ENCODE peak calls at places on chromosomes 3 and 15, in ten cellular contexts. One of them, this sample, is unnamed.

GRCh38 chr15:90529369-90530249 is at the start of gene CRTC3:
- DNase-seq in HCT116: no peak
- DNase-seq in stomach: peak; percentile 50
- DNase-seq in suprapubic skin: peak; percentile 69
- DNase-seq in GM12878: no peak
- DNase-seq in breast epithelium: peak; percentile 52
- DNase-seq in K562: peak; percentile 64
- DNase-seq in H1: peak; percentile 75
- DNase-seq in spleen: peak; percentile 91
- DNase-seq in sigmoid colon: peak; percentile 72
- DNase-seq in this sample: no peak

GRCh38 chr3:133490468-133491351 is 82.8 kb upstream of the CDV3 start:
- DNase-seq in HCT116: no peak
- DNase-seq in stomach: no peak
- DNase-seq in suprapubic skin: no peak
- DNase-seq in GM12878: peak; percentile 76
- DNase-seq in breast epithelium: no peak
- DNase-seq in K562: no peak
- DNase-seq in H1: no peak
- DNase-seq in spleen: peak; percentile 90
- DNase-seq in sigmoid colon: no peak
- DNase-seq in this sample: peak; percentile 77

GRCh38 chr3:56796202-56796601 is 5.5 kb downstream of the ARHGEF3 start:
- DNase-seq in HCT116: no peak
- DNase-seq in stomach: no peak
- DNase-seq in suprapubic skin: no peak
- DNase-seq in GM12878: no peak
- DNase-seq in breast epithelium: no peak
- DNase-seq in K562: peak; percentile 3
- DNase-seq in H1: no peak
- DNase-seq in spleen: no peak
- DNase-seq in sigmoid colon: peak; percentile 3
- DNase-seq in this sample: no peak

GRCh38 chr15:75455424-75455981 is 4.0 kb upstream of the SIN3A start:
- DNase-seq in HCT116: peak; percentile 53
- DNase-seq in stomach: peak; percentile 91
- DNase-seq in suprapubic skin: peak; percentile 93
- DNase-seq in GM12878: peak; percentile 24
- DNase-seq in breast epithelium: peak; percentile 90
- DNase-seq in K562: peak; percentile 92
- DNase-seq in H1: peak; percentile 91
- DNase-seq in spleen: peak; percentile 96
- DNase-seq in sigmoid colon: peak; percentile 92
- DNase-seq in this sample: no peak

GRCh38 chr3:1953519-1953918 is 145.1 kb upstream of the CNTN4 start:
- DNase-seq in HCT116: no peak
- DNase-seq in stomach: no peak
- DNase-seq in suprapubic skin: no peak
- DNase-seq in GM12878: no peak
- DNase-seq in breast epithelium: no peak
- DNase-seq in K562: no peak
- DNase-seq in H1: no peak
- DNase-seq in spleen: no peak
- DNase-seq in sigmoid colon: no peak
- DNase-seq in this sample: no peak

GRCh38 chr3:190617185-190617584 is 103.3 kb downstream of the IL1RAP start:
- DNase-seq in HCT116: no peak
- DNase-seq in stomach: no peak
- DNase-seq in suprapubic skin: no peak
- DNase-seq in GM12878: peak; percentile 25
- DNase-seq in breast epithelium: no peak
- DNase-seq in K562: no peak
- DNase-seq in H1: no peak
- DNase-seq in spleen: no peak
- DNase-seq in sigmoid colon: no peak
- DNase-seq in this sample: no peak

GRCh38 chr3:17894434-17895060 is 152.1 kb upstream of the TBC1D5 start:
- DNase-seq in HCT116: peak; percentile 56
- DNase-seq in stomach: peak; percentile 36
- DNase-seq in suprapubic skin: no peak
- DNase-seq in GM12878: no peak
- DNase-seq in breast epithelium: no peak
- DNase-seq in K562: peak; percentile 60
- DNase-seq in H1: peak; percentile 79
- DNase-seq in spleen: no peak
- DNase-seq in sigmoid colon: no peak
- DNase-seq in this sample: no peak

GRCh38 chr3:157145566-157145965 is 14.4 kb downstream of the CCNL1 start:
- DNase-seq in HCT116: no peak
- DNase-seq in stomach: no peak
- DNase-seq in suprapubic skin: no peak
- DNase-seq in GM12878: no peak
- DNase-seq in breast epithelium: no peak
- DNase-seq in K562: no peak
- DNase-seq in H1: no peak
- DNase-seq in spleen: no peak
- DNase-seq in sigmoid colon: no peak
- DNase-seq in this sample: no peak

GRCh38 chr3:71709908-71710511 is 15.2 kb downstream of the EIF4E3 start:
- DNase-seq in HCT116: no peak
- DNase-seq in stomach: no peak
- DNase-seq in suprapubic skin: no peak
- DNase-seq in GM12878: no peak
- DNase-seq in breast epithelium: no peak
- DNase-seq in K562: no peak
- DNase-seq in H1: no peak
- DNase-seq in spleen: no peak
- DNase-seq in sigmoid colon: no peak
- DNase-seq in this sample: no peak

GRCh38 chr15:101844916-101845315 is 32.9 kb downstream of the OR4F15 start:
- DNase-seq in HCT116: no peak
- DNase-seq in stomach: no peak
- DNase-seq in suprapubic skin: no peak
- DNase-seq in GM12878: no peak
- DNase-seq in breast epithelium: no peak
- DNase-seq in K562: no peak
- DNase-seq in H1: no peak
- DNase-seq in spleen: no peak
- DNase-seq in sigmoid colon: no peak
- DNase-seq in this sample: no peak

GRCh38 chr3:148211725-148212124 is 486.0 kb upstream of the AGTR1 start:
- DNase-seq in HCT116: peak; percentile 12
- DNase-seq in stomach: no peak
- DNase-seq in suprapubic skin: no peak
- DNase-seq in GM12878: no peak
- DNase-seq in breast epithelium: no peak
- DNase-seq in K562: no peak
- DNase-seq in H1: no peak
- DNase-seq in spleen: no peak
- DNase-seq in sigmoid colon: no peak
- DNase-seq in this sample: no peak

GRCh38 chr3:172407872-172408271 is 40.4 kb downstream of the GHSR start:
- DNase-seq in HCT116: no peak
- DNase-seq in stomach: no peak
- DNase-seq in suprapubic skin: no peak
- DNase-seq in GM12878: no peak
- DNase-seq in breast epithelium: no peak
- DNase-seq in K562: no peak
- DNase-seq in H1: no peak
- DNase-seq in spleen: no peak
- DNase-seq in sigmoid colon: no peak
- DNase-seq in this sample: no peak

GRCh38 chr3:192851821-192852352 is 65.8 kb downstream of the MB21D2 start:
- DNase-seq in HCT116: peak; percentile 69
- DNase-seq in stomach: peak; percentile 88
- DNase-seq in suprapubic skin: peak; percentile 83
- DNase-seq in GM12878: no peak
- DNase-seq in breast epithelium: peak; percentile 93
- DNase-seq in K562: no peak
- DNase-seq in H1: no peak
- DNase-seq in spleen: no peak
- DNase-seq in sigmoid colon: peak; percentile 78
- DNase-seq in this sample: no peak
- TF ChIP-seq POLR2A in HCT116: no peak
- TF ChIP-seq POLR2A in stomach: no peak
- TF ChIP-seq POLR2A in suprapubic skin: no peak
- TF ChIP-seq POLR2A in GM12878: no peak
- TF ChIP-seq POLR2A in breast epithelium: no peak
- TF ChIP-seq POLR2A in K562: no peak
- TF ChIP-seq POLR2A in H1: no peak
- TF ChIP-seq POLR2A in spleen: no peak
- TF ChIP-seq POLR2A in sigmoid colon: no peak
- TF ChIP-seq POLR2A in this sample: no peak

GRCh38 chr3:63931290-63931689 is 19.1 kb upstream of the SCAANT1 start:
- DNase-seq in HCT116: no peak
- DNase-seq in stomach: no peak
- DNase-seq in suprapubic skin: no peak
- DNase-seq in GM12878: no peak
- DNase-seq in breast epithelium: no peak
- DNase-seq in K562: no peak
- DNase-seq in H1: no peak
- DNase-seq in spleen: no peak
- DNase-seq in sigmoid colon: no peak
- DNase-seq in this sample: no peak

GRCh38 chr3:63922800-63923199 is 10.6 kb upstream of the SCAANT1 start:
- DNase-seq in HCT116: no peak
- DNase-seq in stomach: no peak
- DNase-seq in suprapubic skin: no peak
- DNase-seq in GM12878: no peak
- DNase-seq in breast epithelium: no peak
- DNase-seq in K562: no peak
- DNase-seq in H1: no peak
- DNase-seq in spleen: no peak
- DNase-seq in sigmoid colon: no peak
- DNase-seq in this sample: no peak

GRCh38 chr3:63933459-63933858 is 21.3 kb upstream of the SCAANT1 start:
- DNase-seq in HCT116: no peak
- DNase-seq in stomach: no peak
- DNase-seq in suprapubic skin: no peak
- DNase-seq in GM12878: no peak
- DNase-seq in breast epithelium: no peak
- DNase-seq in K562: no peak
- DNase-seq in H1: no peak
- DNase-seq in spleen: no peak
- DNase-seq in sigmoid colon: no peak
- DNase-seq in this sample: no peak

GRCh38 chr3:63932509-63933212 is 20.5 kb upstream of the SCAANT1 start:
- DNase-seq in HCT116: no peak
- DNase-seq in stomach: no peak
- DNase-seq in suprapubic skin: no peak
- DNase-seq in GM12878: no peak
- DNase-seq in breast epithelium: no peak
- DNase-seq in K562: no peak
- DNase-seq in H1: no peak
- DNase-seq in spleen: no peak
- DNase-seq in sigmoid colon: no peak
- DNase-seq in this sample: no peak

DNA sequence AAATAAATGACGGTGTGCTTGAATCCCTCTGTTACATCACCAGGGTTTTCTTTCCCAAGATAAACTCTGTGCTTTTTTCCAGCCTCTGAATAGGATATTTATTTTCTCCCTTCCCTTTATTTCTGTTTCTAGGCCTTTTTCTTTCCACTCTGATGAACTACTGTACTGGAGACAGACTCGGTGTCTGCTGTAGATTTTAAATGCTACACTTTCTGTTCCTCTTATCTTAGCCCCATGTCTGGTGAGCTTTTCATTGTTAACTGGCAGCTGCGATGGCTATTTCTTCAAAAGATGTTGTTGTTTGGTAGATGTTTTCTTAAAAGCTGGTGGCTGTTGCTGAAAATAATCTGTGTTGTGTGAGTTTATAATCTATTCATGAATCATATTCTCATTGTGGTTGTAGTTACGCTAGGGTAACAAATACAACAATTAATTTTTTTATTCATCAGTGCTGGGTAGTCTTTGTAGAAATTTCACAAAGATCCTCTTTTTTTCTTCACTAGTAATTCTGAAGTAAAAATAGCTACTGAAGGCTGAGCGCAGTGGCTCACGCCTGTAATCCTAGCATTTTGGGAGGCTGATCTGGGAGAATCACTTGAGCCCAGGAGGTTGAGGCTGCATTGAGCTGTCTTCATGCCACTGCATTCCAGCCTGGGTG is 15.6 kb upstream of the SCAANT1 start:
- DNase-seq in HCT116: no peak
- DNase-seq in stomach: no peak
- DNase-seq in suprapubic skin: no peak
- DNase-seq in GM12878: no peak
- DNase-seq in breast epithelium: no peak
- DNase-seq in K562: no peak
- DNase-seq in H1: no peak
- DNase-seq in spleen: no peak
- DNase-seq in sigmoid colon: no peak
- DNase-seq in this sample: no peak
- H3K27ac ChIP-seq in HCT116: no peak overlapping the region
- H3K27ac ChIP-seq in stomach: no peak overlapping the region
- H3K27ac ChIP-seq in suprapubic skin: no peak overlapping the region
- H3K27ac ChIP-seq in GM12878: no peak overlapping the region
- H3K27ac ChIP-seq in breast epithelium: no peak overlapping the region
- H3K27ac ChIP-seq in K562: no peak overlapping the region
- H3K27ac ChIP-seq in H1: no peak overlapping the region
- H3K27ac ChIP-seq in spleen: peak overlapping the region; percentile 57
- H3K27ac ChIP-seq in sigmoid colon: no peak overlapping the region
- H3K27ac ChIP-seq in this sample: no peak overlapping the region

DNA sequence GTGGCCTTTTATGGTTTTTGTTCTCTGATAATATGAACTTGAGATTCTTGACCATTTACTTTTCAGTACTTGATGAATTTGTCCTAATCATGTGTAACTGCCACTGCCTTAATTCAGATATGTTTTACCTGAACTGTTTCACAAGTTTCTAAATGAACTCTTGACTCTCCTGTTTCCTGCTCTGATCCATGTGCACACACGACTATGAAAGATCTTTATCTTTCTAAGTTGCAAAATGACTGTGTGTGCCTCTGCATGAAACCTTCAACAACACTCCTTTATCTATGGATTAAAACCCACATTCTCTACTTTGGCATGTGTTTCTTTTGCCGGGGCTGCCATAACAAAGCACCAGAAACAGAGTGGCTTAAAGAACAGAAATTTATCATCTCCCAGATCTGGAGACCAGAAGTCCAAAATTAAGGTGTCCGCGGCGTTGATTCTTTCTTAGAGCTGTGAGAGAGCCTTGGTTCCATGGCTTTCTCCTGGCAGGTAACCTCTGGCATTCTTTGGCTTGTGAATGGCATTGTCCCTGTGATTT is 275.0 kb downstream of the ADAMTSL3 start:
- DNase-seq in HCT116: no peak
- DNase-seq in stomach: no peak
- DNase-seq in suprapubic skin: no peak
- DNase-seq in GM12878: no peak
- DNase-seq in breast epithelium: no peak
- DNase-seq in K562: no peak
- DNase-seq in H1: no peak
- DNase-seq in spleen: no peak
- DNase-seq in sigmoid colon: no peak
- DNase-seq in this sample: no peak
- TF ChIP-seq POLR2AphosphoS5 in HCT116: no peak
- TF ChIP-seq POLR2AphosphoS5 in stomach: no peak
- TF ChIP-seq POLR2AphosphoS5 in suprapubic skin: no peak
- TF ChIP-seq POLR2AphosphoS5 in GM12878: no peak
- TF ChIP-seq POLR2AphosphoS5 in breast epithelium: no peak
- TF ChIP-seq POLR2AphosphoS5 in K562: no peak
- TF ChIP-seq POLR2AphosphoS5 in H1: no peak
- TF ChIP-seq POLR2AphosphoS5 in spleen: no peak
- TF ChIP-seq POLR2AphosphoS5 in sigmoid colon: no peak
- TF ChIP-seq POLR2AphosphoS5 in this sample: no peak

GRCh38 chr3:14948609-14949038 is 1.2 kb downstream of the NR2C2 start:
- DNase-seq in HCT116: no peak
- DNase-seq in stomach: no peak
- DNase-seq in suprapubic skin: no peak
- DNase-seq in GM12878: no peak
- DNase-seq in breast epithelium: no peak
- DNase-seq in K562: no peak
- DNase-seq in H1: no peak
- DNase-seq in spleen: no peak
- DNase-seq in sigmoid colon: no peak
- DNase-seq in this sample: no peak
- TF ChIP-seq POLR2A in HCT116: no peak
- TF ChIP-seq POLR2A in stomach: no peak
- TF ChIP-seq POLR2A in suprapubic skin: no peak
- TF ChIP-seq POLR2A in GM12878: peak; percentile 70
- TF ChIP-seq POLR2A in breast epithelium: no peak
- TF ChIP-seq POLR2A in K562: peak; percentile 71
- TF ChIP-seq POLR2A in H1: peak; percentile 73
- TF ChIP-seq POLR2A in spleen: no peak
- TF ChIP-seq POLR2A in sigmoid colon: peak; percentile 21
- TF ChIP-seq POLR2A in this sample: no peak

This sample was measured in vagina.